ENCODE peak calls at places on chromosomes 12 and 14, in eight cellular contexts. One of them, this sample, is unnamed.

GRCh38 chr14:105865266-105865903 is 339.0 kb downstream of the TMEM121 start:
- DNase-seq in sigmoid colon: peak; percentile 54
- DNase-seq in heart left ventricle: peak; percentile 9
- DNase-seq in HFF-Myc: no peak
- DNase-seq in fibroblast of mammary gland: no peak
- DNase-seq in endothelial cell of umbilical vein: no peak
- DNase-seq in left ventricle myocardium inferior: peak; percentile 12
- DNase-seq in body of pancreas: no peak
- DNase-seq in this sample: no peak

GRCh38 chr12:108054496-108054895 is 74.6 kb upstream of the WSCD2 start:
- DNase-seq in sigmoid colon: no peak
- DNase-seq in heart left ventricle: no peak
- DNase-seq in HFF-Myc: no peak
- DNase-seq in fibroblast of mammary gland: no peak
- DNase-seq in endothelial cell of umbilical vein: no peak
- DNase-seq in left ventricle myocardium inferior: no peak
- DNase-seq in body of pancreas: no peak
- DNase-seq in this sample: no peak

GRCh38 chr12:52508211-52508610 is 12.0 kb downstream of the KRT5 start:
- DNase-seq in sigmoid colon: no peak
- DNase-seq in heart left ventricle: no peak
- DNase-seq in HFF-Myc: no peak
- DNase-seq in fibroblast of mammary gland: no peak
- DNase-seq in endothelial cell of umbilical vein: no peak
- DNase-seq in left ventricle myocardium inferior: no peak
- DNase-seq in body of pancreas: no peak
- DNase-seq in this sample: no peak

GRCh38 chr12:46702581-46703344 is 123.0 kb downstream of the SLC38A4 start:
- DNase-seq in sigmoid colon: no peak
- DNase-seq in heart left ventricle: no peak
- DNase-seq in HFF-Myc: no peak
- DNase-seq in fibroblast of mammary gland: peak; percentile 30
- DNase-seq in endothelial cell of umbilical vein: no peak
- DNase-seq in left ventricle myocardium inferior: no peak
- DNase-seq in body of pancreas: no peak
- DNase-seq in this sample: no peak

GRCh38 chr14:102991376-102991775 is 66.0 kb downstream of the CDC42BPB start:
- DNase-seq in sigmoid colon: no peak
- DNase-seq in heart left ventricle: no peak
- DNase-seq in HFF-Myc: no peak
- DNase-seq in fibroblast of mammary gland: peak; percentile 33
- DNase-seq in endothelial cell of umbilical vein: no peak
- DNase-seq in left ventricle myocardium inferior: no peak
- DNase-seq in body of pancreas: no peak
- DNase-seq in this sample: no peak

GRCh38 chr12:66008985-66009384 is 121.6 kb downstream of the LLPH start:
- DNase-seq in sigmoid colon: no peak
- DNase-seq in heart left ventricle: no peak
- DNase-seq in HFF-Myc: no peak
- DNase-seq in fibroblast of mammary gland: no peak
- DNase-seq in endothelial cell of umbilical vein: no peak
- DNase-seq in left ventricle myocardium inferior: no peak
- DNase-seq in body of pancreas: no peak
- DNase-seq in this sample: no peak

GRCh38 chr12:6551496-6552139 is 4.2 kb downstream of the IFFO1 start:
- DNase-seq in sigmoid colon: peak; percentile 73
- DNase-seq in heart left ventricle: no peak
- DNase-seq in HFF-Myc: no peak
- DNase-seq in fibroblast of mammary gland: peak; percentile 73
- DNase-seq in endothelial cell of umbilical vein: no peak
- DNase-seq in left ventricle myocardium inferior: peak; percentile 48
- DNase-seq in body of pancreas: no peak
- DNase-seq in this sample: no peak

GRCh38 chr14:55781046-55781445 is 201.0 kb downstream of the KTN1 start:
- DNase-seq in sigmoid colon: no peak
- DNase-seq in heart left ventricle: no peak
- DNase-seq in HFF-Myc: no peak
- DNase-seq in fibroblast of mammary gland: no peak
- DNase-seq in endothelial cell of umbilical vein: peak; percentile 60
- DNase-seq in left ventricle myocardium inferior: no peak
- DNase-seq in body of pancreas: no peak
- DNase-seq in this sample: no peak

GRCh38 chr12:79384551-79384950 is 306.2 kb downstream of the PAWR start:
- DNase-seq in sigmoid colon: no peak
- DNase-seq in heart left ventricle: no peak
- DNase-seq in HFF-Myc: no peak
- DNase-seq in fibroblast of mammary gland: no peak
- DNase-seq in endothelial cell of umbilical vein: no peak
- DNase-seq in left ventricle myocardium inferior: no peak
- DNase-seq in body of pancreas: no peak
- DNase-seq in this sample: no peak

GRCh38 chr14:23831591-23831990 is 122.0 kb upstream of the DHRS4 start:
- DNase-seq in sigmoid colon: no peak
- DNase-seq in heart left ventricle: no peak
- DNase-seq in HFF-Myc: no peak
- DNase-seq in fibroblast of mammary gland: no peak
- DNase-seq in endothelial cell of umbilical vein: no peak
- DNase-seq in left ventricle myocardium inferior: no peak
- DNase-seq in body of pancreas: no peak
- DNase-seq in this sample: peak; percentile 50

GRCh38 chr12:98227162-98227561 is 288.2 kb upstream of the TMPO start:
- DNase-seq in sigmoid colon: no peak
- DNase-seq in heart left ventricle: no peak
- DNase-seq in HFF-Myc: no peak
- DNase-seq in fibroblast of mammary gland: peak; percentile 36
- DNase-seq in endothelial cell of umbilical vein: no peak
- DNase-seq in left ventricle myocardium inferior: no peak
- DNase-seq in body of pancreas: no peak
- DNase-seq in this sample: no peak

GRCh38 chr12:57242691-57243454 is 8.1 kb downstream of the STAC3 start:
- DNase-seq in sigmoid colon: peak; percentile 75
- DNase-seq in heart left ventricle: peak; percentile 57
- DNase-seq in HFF-Myc: no peak
- DNase-seq in fibroblast of mammary gland: no peak
- DNase-seq in endothelial cell of umbilical vein: peak; percentile 53
- DNase-seq in left ventricle myocardium inferior: no peak
- DNase-seq in body of pancreas: peak; percentile 74
- DNase-seq in this sample: no peak

GRCh38 chr14:45249847-45250575 is 3.0 kb downstream of the MIS18BP1 start:
- DNase-seq in sigmoid colon: peak; percentile 74
- DNase-seq in heart left ventricle: no peak
- DNase-seq in HFF-Myc: peak; percentile 63
- DNase-seq in fibroblast of mammary gland: peak; percentile 89
- DNase-seq in endothelial cell of umbilical vein: peak; percentile 75
- DNase-seq in left ventricle myocardium inferior: no peak
- DNase-seq in body of pancreas: no peak
- DNase-seq in this sample: no peak

GRCh38 chr14:88823968-88824313 is 510 bp upstream of the TTC8 start:
- DNase-seq in sigmoid colon: no peak
- DNase-seq in heart left ventricle: no peak
- DNase-seq in HFF-Myc: no peak
- DNase-seq in fibroblast of mammary gland: no peak
- DNase-seq in endothelial cell of umbilical vein: no peak
- DNase-seq in left ventricle myocardium inferior: no peak
- DNase-seq in body of pancreas: no peak
- DNase-seq in this sample: no peak

GRCh38 chr14:88824314-88825077 is at the start of gene TTC8:
- DNase-seq in sigmoid colon: peak; percentile 90
- DNase-seq in heart left ventricle: peak; percentile 90
- DNase-seq in HFF-Myc: peak; percentile 53
- DNase-seq in fibroblast of mammary gland: peak; percentile 85
- DNase-seq in endothelial cell of umbilical vein: peak; percentile 92
- DNase-seq in left ventricle myocardium inferior: peak; percentile 88
- DNase-seq in body of pancreas: peak; percentile 82
- DNase-seq in this sample: peak; percentile 93

GRCh38 chr14:88825078-88825458 is 617 bp downstream of the TTC8 start:
- DNase-seq in sigmoid colon: no peak
- DNase-seq in heart left ventricle: no peak
- DNase-seq in HFF-Myc: no peak
- DNase-seq in fibroblast of mammary gland: peak; percentile 35
- DNase-seq in endothelial cell of umbilical vein: no peak
- DNase-seq in left ventricle myocardium inferior: no peak
- DNase-seq in body of pancreas: no peak
- DNase-seq in this sample: no peak

GRCh38 chr14:88821888-88822287 is 2.6 kb upstream of the TTC8 start:
- DNase-seq in sigmoid colon: no peak
- DNase-seq in heart left ventricle: no peak
- DNase-seq in HFF-Myc: no peak
- DNase-seq in fibroblast of mammary gland: no peak
- DNase-seq in endothelial cell of umbilical vein: no peak
- DNase-seq in left ventricle myocardium inferior: no peak
- DNase-seq in body of pancreas: no peak
- DNase-seq in this sample: no peak

GRCh38 chr14:88825503-88825902 is 1.1 kb downstream of the TTC8 start:
- DNase-seq in sigmoid colon: no peak
- DNase-seq in heart left ventricle: no peak
- DNase-seq in HFF-Myc: no peak
- DNase-seq in fibroblast of mammary gland: no peak
- DNase-seq in endothelial cell of umbilical vein: no peak
- DNase-seq in left ventricle myocardium inferior: no peak
- DNase-seq in body of pancreas: no peak
- DNase-seq in this sample: no peak
- H3K4me3 ChIP-seq in sigmoid colon: peak overlapping the region; percentile 81
- H3K4me3 ChIP-seq in heart left ventricle: peak overlapping the region; percentile 64
- H3K4me3 ChIP-seq in HFF-Myc: peak overlapping the region; percentile 72
- H3K4me3 ChIP-seq in fibroblast of mammary gland: peak overlapping the region; percentile 76
- H3K4me3 ChIP-seq in endothelial cell of umbilical vein: peak overlapping the region; percentile 70
- H3K4me3 ChIP-seq in left ventricle myocardium inferior: peak overlapping the region; percentile 88
- H3K4me3 ChIP-seq in body of pancreas: no peak overlapping the region
- H3K4me3 ChIP-seq in this sample: peak overlapping the region; percentile 67

DNA sequence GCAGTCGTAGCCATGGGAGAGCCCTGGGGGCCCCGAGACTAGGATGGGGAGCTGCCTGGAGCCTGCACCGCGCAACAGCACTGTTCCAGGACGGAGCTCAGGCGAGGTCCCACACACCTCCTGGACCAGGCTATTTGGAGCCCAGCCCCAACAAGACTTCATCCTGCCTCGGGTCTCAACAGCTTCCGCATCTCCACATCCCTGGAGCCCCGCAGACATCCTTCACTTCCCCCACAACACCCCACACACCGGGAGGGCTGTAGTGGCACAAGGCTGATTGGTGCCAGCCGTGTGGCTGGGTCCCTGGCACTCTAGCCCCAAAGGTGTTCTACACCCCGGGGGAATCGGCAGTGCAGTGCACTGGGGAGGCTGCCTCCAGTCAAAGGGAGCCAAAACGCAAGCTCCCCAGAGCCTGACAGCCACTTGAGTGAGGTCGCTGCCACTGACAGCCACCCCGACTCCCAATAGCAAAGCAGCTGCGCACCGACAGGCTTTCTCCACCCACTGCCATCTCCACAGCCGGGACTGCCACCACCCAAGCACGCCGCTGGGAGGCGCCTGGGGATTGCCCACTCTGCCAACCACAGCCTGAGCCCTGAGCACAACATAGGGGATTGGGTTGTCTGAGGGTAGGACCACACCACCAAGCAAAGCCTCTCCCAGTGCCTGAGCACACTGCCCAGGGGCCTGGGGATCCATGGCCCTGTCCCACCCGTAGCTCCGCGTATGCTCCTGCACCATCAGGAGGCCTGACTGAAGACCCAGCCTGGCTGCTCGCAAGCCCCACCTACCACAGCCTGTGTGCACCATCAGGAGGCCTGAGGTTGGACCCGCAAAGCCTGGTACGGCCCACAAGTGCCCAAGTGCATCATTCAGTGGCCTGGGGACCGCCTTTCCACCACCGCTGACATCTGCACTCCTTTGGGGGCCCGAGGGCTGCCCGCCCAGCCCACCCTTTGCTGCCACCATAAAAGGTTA is 13.2 kb upstream of the KLRF1 start:
- DNase-seq in sigmoid colon: peak; percentile 77
- DNase-seq in heart left ventricle: peak; percentile 71
- DNase-seq in HFF-Myc: peak; percentile 6
- DNase-seq in fibroblast of mammary gland: peak; percentile 42
- DNase-seq in endothelial cell of umbilical vein: peak; percentile 74
- DNase-seq in left ventricle myocardium inferior: peak; percentile 76
- DNase-seq in body of pancreas: peak; percentile 55
- DNase-seq in this sample: peak; percentile 90
- H3K4me3 ChIP-seq in sigmoid colon: peak overlapping the region; percentile 22
- H3K4me3 ChIP-seq in heart left ventricle: peak overlapping the region; percentile 28
- H3K4me3 ChIP-seq in HFF-Myc: no peak overlapping the region
- H3K4me3 ChIP-seq in fibroblast of mammary gland: no peak overlapping the region
- H3K4me3 ChIP-seq in endothelial cell of umbilical vein: peak overlapping the region; percentile 3
- H3K4me3 ChIP-seq in left ventricle myocardium inferior: peak overlapping the region; percentile 55
- H3K4me3 ChIP-seq in body of pancreas: no peak overlapping the region
- H3K4me3 ChIP-seq in this sample: peak overlapping the region; percentile 48

DNA sequence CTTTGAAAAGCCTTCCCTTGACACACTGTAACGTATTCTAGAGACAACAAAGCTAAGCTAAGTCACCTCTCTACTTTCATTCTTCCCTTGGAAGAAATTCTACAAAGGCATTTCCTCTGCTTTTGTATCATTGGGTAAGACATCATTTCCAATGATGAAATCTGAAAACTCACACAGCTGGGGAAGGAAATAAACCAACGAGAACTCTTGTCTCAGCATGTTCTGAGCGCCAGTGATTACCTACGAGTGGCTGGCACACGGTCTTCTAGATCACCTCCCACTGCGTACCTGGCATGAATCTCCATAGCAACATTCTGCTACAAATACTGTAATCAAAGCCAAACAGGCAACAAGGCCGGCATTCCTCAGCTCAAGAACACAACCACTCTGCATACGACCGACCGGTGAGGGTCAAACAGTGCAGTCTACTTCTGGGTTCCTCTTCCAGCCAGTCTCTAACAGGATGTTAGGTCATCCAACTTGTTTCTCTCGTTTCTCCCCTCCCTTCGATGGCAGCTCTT is 7.6 kb downstream of the VPS37B start:
- DNase-seq in sigmoid colon: no peak
- DNase-seq in heart left ventricle: no peak
- DNase-seq in HFF-Myc: no peak
- DNase-seq in fibroblast of mammary gland: peak; percentile 63
- DNase-seq in endothelial cell of umbilical vein: peak; percentile 96
- DNase-seq in left ventricle myocardium inferior: peak; percentile 31
- DNase-seq in body of pancreas: peak; percentile 94
- DNase-seq in this sample: peak; percentile 84
- H3K4me3 ChIP-seq in sigmoid colon: peak overlapping the region; percentile 11
- H3K4me3 ChIP-seq in heart left ventricle: peak overlapping the region; percentile 20
- H3K4me3 ChIP-seq in HFF-Myc: no peak overlapping the region
- H3K4me3 ChIP-seq in fibroblast of mammary gland: peak overlapping the region; percentile 21
- H3K4me3 ChIP-seq in endothelial cell of umbilical vein: peak overlapping the region; percentile 24
- H3K4me3 ChIP-seq in left ventricle myocardium inferior: peak overlapping the region; percentile 50
- H3K4me3 ChIP-seq in body of pancreas: no peak overlapping the region
- H3K4me3 ChIP-seq in this sample: peak overlapping the region; percentile 22

DNA sequence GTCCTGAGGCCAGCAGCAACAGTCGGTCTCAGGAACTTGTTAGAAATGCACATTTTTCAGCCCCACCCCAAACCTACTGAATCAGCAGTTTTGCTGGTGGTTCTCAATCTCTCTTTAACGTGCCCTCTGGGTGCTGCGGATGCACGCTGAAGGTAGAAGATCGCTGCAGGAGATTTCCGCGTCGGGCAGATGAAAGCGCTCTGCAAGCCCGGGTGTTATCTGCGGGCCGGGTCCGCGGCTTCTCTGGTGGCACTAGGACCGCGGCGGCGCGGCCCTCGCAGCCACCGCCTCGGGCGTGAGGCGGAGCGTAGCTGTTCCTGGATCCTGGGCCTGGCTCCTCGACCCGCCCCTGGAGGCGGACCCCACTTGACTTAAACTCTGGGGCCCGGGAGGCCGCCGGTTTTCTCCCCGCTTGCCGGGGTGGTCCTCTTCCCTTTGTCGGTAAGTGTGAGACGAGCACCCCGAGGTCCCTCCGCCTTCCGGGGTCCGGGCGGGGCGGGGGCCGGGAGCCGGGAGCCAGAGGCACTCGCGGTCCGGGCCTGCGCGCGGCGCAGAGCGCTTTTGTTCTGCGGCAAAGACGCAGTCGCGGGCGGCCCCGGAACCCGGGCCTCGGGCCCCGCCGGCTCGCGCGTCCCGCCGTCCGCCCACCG is at the start of gene RESF1:
- DNase-seq in sigmoid colon: peak; percentile 91
- DNase-seq in heart left ventricle: peak; percentile 91
- DNase-seq in HFF-Myc: peak; percentile 51
- DNase-seq in fibroblast of mammary gland: peak; percentile 78
- DNase-seq in endothelial cell of umbilical vein: peak; percentile 88
- DNase-seq in left ventricle myocardium inferior: peak; percentile 92
- DNase-seq in body of pancreas: peak; percentile 84
- DNase-seq in this sample: peak; percentile 94
- H3K4me3 ChIP-seq in sigmoid colon: peak within 1 kb of the TSS; percentile 79
- H3K4me3 ChIP-seq in heart left ventricle: peak within 1 kb of the TSS; percentile 73
- H3K4me3 ChIP-seq in HFF-Myc: peak within 1 kb of the TSS; percentile 60
- H3K4me3 ChIP-seq in fibroblast of mammary gland: peak within 1 kb of the TSS; percentile 66
- H3K4me3 ChIP-seq in endothelial cell of umbilical vein: peak within 1 kb of the TSS; percentile 98
- H3K4me3 ChIP-seq in left ventricle myocardium inferior: peak within 1 kb of the TSS; percentile 75
- H3K4me3 ChIP-seq in body of pancreas: peak within 1 kb of the TSS; percentile 68
- H3K4me3 ChIP-seq in this sample: peak within 1 kb of the TSS; percentile 74